ENCODE peak calls at places on chromosomes 13 and 19, in four cellular contexts. T, W, Z and E are unnamed samples. For H3K4me1, the result is how much of the 10 kb centered on the place peaks cover.

GRCh38 chr19:44278181-44278690 is 18.6 kb downstream of the ZNF233 start:
- DNase-seq in T (no peak), W (no peak), Z (no peak), E (no peak)

GRCh38 chr19:1222394-1222793 is 15.4 kb downstream of the CBARP start:
- DNase-seq in T (no peak), W (no peak), Z (no peak), E (no peak)

GRCh38 chr19:49710372-49710951 is 19.5 kb downstream of the CPT1C start:
- DNase-seq in T (no peak), W (no peak), Z (no peak), E (no peak)

GRCh38 chr13:91652389-91652788 is 254.0 kb downstream of the GPC5 start:
- DNase-seq in T (no peak), W (no peak), Z (no peak), E (no peak)

GRCh38 chr13:74529968-74530367 is 395.8 kb upstream of the KLF12 start:
- DNase-seq in T (no peak), W (no peak), Z (no peak), E (no peak)

GRCh38 chr19:49591731-49592485 is 926 bp downstream of the PRR12 start:
- DNase-seq in T (peak), W (peak), Z (peak), E (peak)

GRCh38 chr13:67123165-67123564 is 107.0 kb downstream of the PCDH9 start:
- DNase-seq in T (no peak), W (no peak), Z (no peak), E (no peak)

GRCh38 chr19:2827840-2828489 is 8.3 kb downstream of the ZNF554 start:
- DNase-seq in T (no peak), W (no peak), Z (no peak), E (no peak)

GRCh38 chr19:37127999-37128820 is 44.3 kb downstream of the ZNF585A start:
- DNase-seq in T (no peak), W (no peak), Z (no peak), E (no peak)

GRCh38 chr13:37495046-37495445 is 103.5 kb downstream of the POSTN start:
- DNase-seq in T (no peak), W (no peak), Z (no peak), E (no peak)

GRCh38 chr19:53696951-53697350 is 65.2 kb downstream of the DPRX start:
- DNase-seq in T (no peak), W (no peak), Z (no peak), E (no peak)

GRCh38 chr19:43316591-43317319 is 36.7 kb upstream of the CD177 start:
- DNase-seq in T (no peak), W (no peak), Z (no peak), E (no peak)

GRCh38 chr19:19271828-19272599 is 1.1 kb downstream of the TM6SF2 start:
- DNase-seq in T (no peak), W (no peak), Z (no peak), E (no peak)

GRCh38 chr19:3184847-3185481 is 766 bp upstream of the NCLN start:
- DNase-seq in T (peak), W (peak), Z (no peak), E (peak)

GRCh38 chr13:110023729-110024645 is 237.6 kb upstream of the IRS2 start:
- DNase-seq in T (no peak), W (peak), Z (no peak), E (no peak)

GRCh38 chr13:20411638-20412342 is 113.9 kb downstream of the CRYL1 start:
- DNase-seq in T (no peak), W (no peak), Z (no peak), E (no peak)

GRCh38 chr19:1768248-1768647 is 14.9 kb downstream of the ONECUT3 start:
- DNase-seq in T (no peak), W (no peak), Z (no peak), E (no peak)

GRCh38 chr13:36848228-36848982 is 29.4 kb downstream of the RFXAP start:
- DNase-seq in T (no peak), W (no peak), Z (no peak), E (no peak)

GRCh38 chr19:662207-662961 is 630 bp downstream of the RNF126 start:
- DNase-seq in T (peak), W (no peak), Z (no peak), E (peak)

GRCh38 chr19:13024958-13025653 is 29.8 kb downstream of the NFIX start:
- DNase-seq in T (no peak), W (no peak), Z (no peak), E (peak)

GRCh38 chr19:48390188-48391099 is 907 bp downstream of the KDELR1 start:
- DNase-seq in T (peak), W (peak), Z (peak), E (peak)

GRCh38 chr13:114005206-114005720 is 31.4 kb upstream of the C13orf46 start:
- DNase-seq in T (no peak), W (no peak), Z (no peak), E (no peak)

GRCh38 chr13:105147481-105147880 is 1388.0 kb downstream of the EFNB2 start:
- DNase-seq in T (no peak), W (no peak), Z (no peak), E (no peak)

GRCh38 chr19:14514215-14514871 is 3.9 kb downstream of the DNAJB1 start:
- DNase-seq in T (no peak), W (no peak), Z (no peak), E (no peak)

GRCh38 chr19:14512420-14512961 is 5.7 kb downstream of the DNAJB1 start:
- DNase-seq in T (no peak), W (no peak), Z (no peak), E (no peak)

GRCh38 chr19:14507704-14508246 is 10.4 kb downstream of the DNAJB1 start:
- DNase-seq in T (no peak), W (no peak), Z (no peak), E (no peak)

GRCh38 chr19:14509382-14509781 is 8.8 kb downstream of the DNAJB1 start:
- DNase-seq in T (no peak), W (no peak), Z (no peak), E (no peak)

DNA sequence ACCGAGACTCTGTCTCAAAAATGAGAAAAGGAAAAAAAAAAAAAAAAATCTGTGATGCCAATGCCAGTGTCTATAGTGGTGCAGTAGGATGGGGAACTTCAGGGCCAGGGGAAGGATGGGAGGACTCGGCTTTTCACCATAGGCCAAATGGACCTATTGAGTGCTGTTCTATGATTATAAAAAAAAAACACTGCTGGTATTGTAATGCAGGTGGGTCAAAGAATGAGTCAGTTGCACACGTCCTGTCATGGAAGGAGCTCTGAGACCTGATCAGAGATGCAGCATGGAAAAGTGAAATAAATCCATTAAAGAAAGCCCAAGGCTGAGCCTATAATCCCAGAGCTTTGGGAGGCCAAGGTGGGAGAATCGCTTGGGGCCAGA is 7.0 kb downstream of the DNAJB1 start:
- DNase-seq in T (no peak), W (no peak), Z (no peak), E (no peak)
- H3K4me1 ChIP-seq in T (under half), W (under half), Z (under half), E (under half)

GRCh38 chr13:98962901-98963594 is 14.8 kb downstream of the DOCK9 start:
- DNase-seq in T (no peak), W (no peak), Z (no peak), E (no peak)

GRCh38 chr13:98963917-98964316 is 13.9 kb downstream of the DOCK9 start:
- DNase-seq in T (no peak), W (no peak), Z (no peak), E (no peak)

GRCh38 chr13:98970293-98970692 is 7.6 kb downstream of the DOCK9 start:
- DNase-seq in T (no peak), W (no peak), Z (no peak), E (peak)

GRCh38 chr13:98965325-98965724 is 12.5 kb downstream of the DOCK9 start:
- DNase-seq in T (no peak), W (no peak), Z (no peak), E (no peak)

GRCh38 chr13:98966019-98966418 is 11.8 kb downstream of the DOCK9 start:
- DNase-seq in T (no peak), W (no peak), Z (no peak), E (no peak)
- H3K4me1 ChIP-seq in T (under half), W (under half), Z (under half), E (under half)

DNA sequence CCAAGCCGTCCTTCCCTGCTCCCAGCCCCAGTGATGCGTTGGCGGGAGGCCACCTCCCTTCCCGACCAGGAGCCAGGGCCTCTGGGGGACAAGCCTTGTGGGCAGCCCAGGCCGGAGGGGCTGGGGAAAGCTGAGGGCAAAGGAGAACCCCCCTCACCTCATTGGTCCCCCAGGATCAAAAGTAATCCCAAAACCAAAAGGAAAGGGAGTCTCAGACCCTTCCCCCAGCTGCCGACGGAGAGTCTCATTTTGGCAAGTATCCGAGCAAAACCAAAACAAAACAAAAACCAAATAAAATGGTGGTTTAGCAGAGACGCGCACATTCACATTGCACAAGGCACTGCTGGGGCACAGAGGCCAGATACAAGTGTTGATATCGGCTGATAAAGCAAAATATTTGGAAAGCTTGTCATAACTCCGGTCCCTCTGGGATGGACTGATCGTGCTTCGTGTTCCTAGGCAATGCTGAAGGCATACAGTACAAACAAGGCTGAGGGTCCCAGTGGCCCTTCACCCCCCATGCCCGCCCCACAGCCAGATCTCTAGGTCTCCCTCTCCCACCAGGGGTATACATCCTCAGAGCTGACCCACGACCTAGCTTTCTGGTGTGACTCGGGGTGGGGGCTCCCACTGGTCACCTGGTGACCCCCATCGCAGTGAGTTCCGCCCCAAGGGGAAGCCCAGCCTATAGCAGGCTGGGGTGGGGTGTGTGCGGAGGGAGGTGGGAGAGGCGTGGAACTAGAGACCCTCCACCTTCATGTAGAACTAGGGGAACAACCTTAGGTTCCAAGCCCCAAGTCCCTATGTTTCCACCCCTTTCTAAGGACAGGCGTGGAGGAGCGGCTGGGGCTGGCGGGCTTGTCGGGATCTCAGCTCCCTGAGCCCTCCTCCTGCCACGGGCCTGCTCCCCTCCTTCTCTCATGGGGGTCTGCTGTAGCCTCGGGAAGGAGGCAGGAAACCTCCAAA is 2.0 kb downstream of the CEBPA start:
- DNase-seq in T (peak), W (peak), Z (no peak), E (no peak)
- H3K4me1 ChIP-seq in T (half or more), W (under half), Z (under half), E (under half)

DNA sequence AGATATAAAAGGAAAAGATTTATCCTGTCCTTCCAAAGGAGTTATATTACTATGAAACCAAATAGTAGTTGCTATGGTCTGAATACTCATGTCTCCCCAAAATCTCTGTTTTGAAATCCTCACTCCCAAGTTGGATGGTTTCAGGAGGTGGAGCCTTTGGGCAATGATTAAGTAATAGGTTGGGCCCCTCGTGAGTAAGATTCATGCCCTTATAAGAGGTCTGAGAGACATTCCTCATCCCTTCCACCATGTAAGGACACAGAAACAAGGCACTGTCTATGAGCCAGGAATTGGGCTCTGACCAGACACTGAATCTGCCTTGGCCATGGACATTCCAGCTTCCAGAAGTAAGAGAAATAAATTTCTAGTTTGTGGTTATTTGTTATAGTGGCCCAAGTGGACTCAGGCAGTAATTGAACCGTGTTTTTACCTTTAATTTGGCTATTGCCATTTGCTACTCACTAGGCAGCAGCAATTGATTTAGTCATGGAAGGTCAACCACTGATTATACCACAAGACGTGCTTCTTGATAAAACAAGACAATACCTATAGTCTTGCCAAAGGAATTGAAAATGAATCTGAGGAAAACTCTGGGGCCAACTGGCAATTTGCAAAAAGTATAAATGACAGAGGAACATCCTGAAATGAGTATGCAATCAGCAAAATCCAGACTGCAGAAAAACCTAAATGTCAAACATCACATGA is 717.4 kb upstream of the SPRY2 start:
- DNase-seq in T (no peak), W (no peak), Z (no peak), E (no peak)
- H3K4me1 ChIP-seq in T (under half), W (under half), Z (under half), E (under half)